ENCODE peak calls at places on chromosomes 12 and 14, in eight cellular contexts. I is HS-5; Y is NCI-H526; Z is naive thymus-derived CD4-positive, alpha-beta T cell; V is pons; U is GM20000; O is SW480; X is psoas muscle. B is an unnamed sample.

GRCh38 chr12:24071842-24072241 is 122.4 kb upstream of the SOX5 start:
- DNase-seq in I (no peak), Y (no peak), Z (no peak), V (no peak), U (no peak), O (no peak), X (no peak), B (no peak)

GRCh38 chr14:75049731-75050201 is 1.5 kb downstream of the MLH3 start:
- DNase-seq in I (peak), Y (no peak), Z (no peak), V (no peak), U (no peak), O (no peak), X (no peak), B (no peak)

GRCh38 chr14:89660183-89660582 is 243.2 kb upstream of the FOXN3 start:
- DNase-seq in I (no peak), Y (no peak), Z (no peak), V (peak), U (no peak), O (no peak), X (no peak), B (no peak)

GRCh38 chr12:60168441-60168840 is 572.6 kb downstream of the SLC16A7 start:
- DNase-seq in I (no peak), Y (peak), Z (no peak), V (no peak), U (no peak), O (no peak), X (no peak), B (no peak)

GRCh38 chr12:12534134-12534866 is 28.4 kb downstream of the DUSP16 start:
- DNase-seq in I (no peak), Y (no peak), Z (no peak), V (no peak), U (no peak), O (no peak), X (no peak), B (no peak)

GRCh38 chr12:76422878-76423438 is 74.7 kb upstream of the BBS10 start:
- DNase-seq in I (no peak), Y (no peak), Z (no peak), V (no peak), U (no peak), O (no peak), X (no peak), B (no peak)

GRCh38 chr14:95497561-95498011 is 18.9 kb downstream of the SYNE3 start:
- DNase-seq in I (no peak), Y (no peak), Z (no peak), V (peak), U (no peak), O (no peak), X (no peak), B (no peak)

GRCh38 chr14:58805057-58805456 is 167.3 kb downstream of the DACT1 start:
- DNase-seq in I (no peak), Y (no peak), Z (no peak), V (no peak), U (no peak), O (no peak), X (no peak), B (no peak)

GRCh38 chr14:20631023-20631820 is 10.3 kb downstream of the OR6S1 start:
- DNase-seq in I (no peak), Y (peak), Z (peak), V (peak), U (no peak), O (peak), X (no peak), B (no peak)

GRCh38 chr12:94636462-94637085 is 13.8 kb downstream of the TMCC3 start:
- DNase-seq in I (no peak), Y (no peak), Z (no peak), V (no peak), U (no peak), O (no peak), X (peak), B (no peak)

GRCh38 chr12:56469007-56469930 is 891 bp downstream of the SPRYD4 start:
- DNase-seq in I (no peak), Y (peak), Z (no peak), V (no peak), U (no peak), O (peak), X (peak), B (no peak)

GRCh38 chr12:68290126-68290525 is 36.7 kb upstream of the IL22 start:
- DNase-seq in I (no peak), Y (peak), Z (peak), V (no peak), U (peak), O (no peak), X (no peak), B (no peak)

GRCh38 chr14:56730468-56731145 is 79.7 kb downstream of the OTX2 start:
- DNase-seq in I (no peak), Y (peak), Z (no peak), V (no peak), U (no peak), O (no peak), X (no peak), B (no peak)

GRCh38 chr12:102417055-102417454 is 63.3 kb downstream of the IGF1 start:
- DNase-seq in I (no peak), Y (no peak), Z (no peak), V (no peak), U (no peak), O (no peak), X (no peak), B (no peak)

GRCh38 chr14:101815994-101816393 is 54.5 kb downstream of the PPP2R5C start:
- DNase-seq in I (no peak), Y (no peak), Z (no peak), V (no peak), U (no peak), O (no peak), X (no peak), B (no peak)

GRCh38 chr12:60394680-60395079 is 798.9 kb downstream of the SLC16A7 start:
- DNase-seq in I (peak), Y (no peak), Z (no peak), V (no peak), U (no peak), O (peak), X (no peak), B (no peak)

GRCh38 chr14:90582166-90582565 is 185.3 kb downstream of the CALM1 start:
- DNase-seq in I (no peak), Y (no peak), Z (no peak), V (no peak), U (no peak), O (no peak), X (no peak), B (no peak)

GRCh38 chr12:89376844-89377243 is 24.5 kb upstream of the DUSP6 start:
- DNase-seq in I (no peak), Y (no peak), Z (no peak), V (no peak), U (no peak), O (no peak), X (no peak), B (no peak)

GRCh38 chr12:27164330-27165045 is 79.6 kb upstream of the STK38L start:
- DNase-seq in I (no peak), Y (peak), Z (no peak), V (no peak), U (no peak), O (no peak), X (no peak), B (no peak)